ENCODE peak calls at places on chromosome 9, in five cellular contexts. H, B, X, U and D are unnamed samples.

GRCh38 chr9:118083161-118083560 is 379.0 kb downstream of the TLR4 start:
- DNase-seq in B (no peak), X (no peak), U (no peak), H (no peak), D (no peak)

GRCh38 chr9:104860280-104860679 is 67.7 kb downstream of the ABCA1 start:
- DNase-seq in H (no peak), U (no peak), B (no peak), X (no peak), D (no peak)

GRCh38 chr9:136423432-136424146 is 13.1 kb downstream of the PMPCA start:
- DNase-seq in U (no peak), B (no peak), X (no peak), H (no peak), D (no peak)

GRCh38 chr9:109012009-109012875 is 1.1 kb downstream of the CTNNAL1 start:
- DNase-seq in B (peak; percentile 74), X (peak; percentile 46), U (peak; percentile 73), H (peak; percentile 96), D (no peak)

GRCh38 chr9:84788803-84789462 is 119.4 kb downstream of the NTRK2 start:
- DNase-seq in H (no peak), X (no peak), U (no peak), B (no peak), D (no peak)

GRCh38 chr9:88364706-88365105 is 23.5 kb upstream of the SPIN1 start:
- DNase-seq in X (no peak), U (no peak), B (no peak), H (no peak), D (no peak)

GRCh38 chr9:135315572-135315971 is 164.0 kb upstream of the PPP1R26 start:
- DNase-seq in B (no peak), X (no peak), U (no peak), H (no peak), D (peak; percentile 31)

GRCh38 chr9:133113928-133114351 is 7.1 kb downstream of the RALGDS start:
- DNase-seq in X (peak; percentile 41), U (peak; percentile 81), B (no peak), H (no peak), D (peak; percentile 81)

GRCh38 chr9:134558124-134558805 is 83.3 kb upstream of the COL5A1 start:
- DNase-seq in B (no peak), X (no peak), H (no peak), U (peak; percentile 10), D (peak; percentile 19)

GRCh38 chr9:32742296-32742695 is 41.0 kb upstream of the TMEM215 start:
- DNase-seq in H (no peak), X (no peak), B (no peak), U (no peak), D (no peak)

GRCh38 chr9:135106551-135107270 is 19.2 kb downstream of the OLFM1 start:
- DNase-seq in X (no peak), U (no peak), H (no peak), B (no peak), D (no peak)

GRCh38 chr9:92342825-92343488 is 17.2 kb downstream of the CENPP start:
- DNase-seq in B (no peak), U (no peak), H (peak; percentile 58), X (no peak), D (no peak)

GRCh38 chr9:90842984-90843383 is 41.4 kb downstream of the SYK start:
- DNase-seq in B (no peak), X (no peak), U (no peak), H (no peak), D (peak; percentile 76)

GRCh38 chr9:78881295-78881694 is 584.4 kb downstream of the PSAT1 start:
- DNase-seq in H (no peak), B (no peak), U (no peak), X (no peak), D (no peak)

GRCh38 chr9:114366334-114367128 is 21.3 kb downstream of the AKNA start:
- DNase-seq in H (peak; percentile 88), B (peak; percentile 88), U (no peak), X (no peak), D (no peak)

GRCh38 chr9:28792736-28793135 is 1219.5 kb upstream of the C9orf72 start:
- DNase-seq in X (no peak), H (no peak), B (no peak), U (no peak), D (no peak)

GRCh38 chr9:121781701-121782464 is 130.4 kb downstream of the DAB2IP start:
- DNase-seq in H (no peak), B (no peak), X (no peak), U (no peak), D (no peak)

GRCh38 chr9:89226076-89226475 is 47.5 kb upstream of the SHC3 start:
- DNase-seq in U (no peak), B (no peak), X (peak; percentile 19), H (peak; percentile 18), D (no peak)

GRCh38 chr9:89137548-89138462 is 40.8 kb downstream of the SHC3 start:
- DNase-seq in B (peak; percentile 75), U (peak; percentile 45), X (peak; percentile 19), H (peak; percentile 97), D (no peak)

GRCh38 chr9:27436234-27436633 is 87.9 kb upstream of the IFNK start:
- DNase-seq in X (no peak), B (no peak), U (no peak), H (no peak), D (no peak)
- TF ChIP-seq CTCF in X (no peak), B (no peak), U (no peak), H (no peak), D (no peak)

DNA sequence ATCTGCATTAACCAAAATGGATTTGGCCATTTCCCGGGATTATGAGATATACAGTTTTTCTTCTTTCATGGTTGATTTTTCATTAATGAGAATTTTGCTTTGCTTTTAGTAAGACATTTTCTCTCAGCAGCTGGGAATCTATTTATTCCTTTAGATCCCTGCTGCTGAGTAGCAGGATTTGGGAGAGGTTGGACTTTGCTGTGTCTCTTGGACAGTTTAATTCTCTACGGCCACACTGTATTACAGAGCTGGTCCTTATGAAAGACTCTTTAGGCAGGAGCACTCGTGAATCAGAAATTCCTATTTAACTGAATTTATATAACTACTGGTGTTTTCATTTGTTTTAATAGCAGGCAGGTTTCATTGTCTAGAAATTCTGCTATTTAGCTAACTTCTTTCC is 1.6 kb downstream of the UNC13B start:
- DNase-seq in H (no peak), U (no peak), B (no peak), X (no peak), D (no peak)
- H3K4me3 ChIP-seq in H (no peak overlapping the region), U (peak overlapping the region; percentile 80), B (no peak overlapping the region), X (peak overlapping the region; percentile 83), D (peak overlapping the region; percentile 77)

GRCh38 chr9:36401897-36402480 is 1.9 kb upstream of the RNF38 start:
- DNase-seq in U (no peak), H (no peak), X (no peak), B (no peak), D (no peak)

GRCh38 chr9:36398745-36399144 is 1.3 kb downstream of the RNF38 start:
- DNase-seq in H (peak; percentile 40), U (no peak), X (no peak), B (no peak), D (no peak)

GRCh38 chr9:36399980-36400331 is at the start of gene RNF38:
- DNase-seq in H (no peak), U (no peak), B (no peak), X (no peak), D (no peak)

GRCh38 chr9:36401179-36401740 is 1.2 kb upstream of the RNF38 start:
- DNase-seq in B (no peak), H (peak; percentile 67), U (no peak), X (no peak), D (no peak)

DNA sequence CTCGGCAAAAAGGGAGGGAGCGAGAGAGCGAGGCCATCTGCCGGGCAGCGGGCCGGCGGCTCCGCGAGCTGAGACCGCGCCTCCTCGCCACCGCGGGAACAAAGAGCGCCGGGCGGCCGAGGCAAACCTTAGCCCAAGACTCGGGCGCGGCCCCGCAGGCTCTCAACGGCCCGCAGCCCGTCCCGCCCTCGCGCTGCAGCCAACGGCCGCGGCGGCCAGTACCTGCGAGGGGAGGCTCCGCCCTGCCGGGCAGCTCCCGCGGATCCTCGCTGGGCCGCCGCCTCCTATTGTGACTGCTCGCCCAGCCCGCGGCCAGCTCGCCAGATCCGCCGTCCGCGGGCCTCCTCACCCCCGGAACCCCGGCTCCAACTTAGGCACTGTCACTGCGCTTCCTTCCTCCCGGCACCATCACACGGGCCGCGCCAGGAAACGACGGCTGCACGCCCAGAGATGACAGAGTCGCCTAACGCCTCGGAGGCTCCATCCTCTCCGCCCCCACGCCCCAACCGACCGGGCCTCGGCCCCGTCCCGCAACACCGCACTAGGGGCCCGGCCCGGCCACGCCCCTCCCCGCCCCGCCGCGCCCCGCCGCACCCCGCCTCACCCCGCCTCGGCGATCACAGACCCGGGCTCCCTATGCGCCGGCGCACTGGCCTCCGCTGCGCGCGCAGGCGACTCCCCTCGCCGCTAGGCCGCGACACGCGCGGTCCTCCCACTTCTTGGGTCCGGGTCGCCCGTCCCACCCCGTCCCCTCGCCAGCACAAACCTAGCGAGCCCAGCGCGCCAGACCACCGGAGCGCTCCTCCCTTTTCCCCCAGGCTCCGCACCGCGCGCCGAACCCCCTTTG is 486 bp upstream of the RNF38 start:
- DNase-seq in U (peak; percentile 94), X (peak; percentile 90), B (no peak), H (peak; percentile 76), D (peak; percentile 90)
- TF ChIP-seq CTCF in U (no peak), X (peak; percentile 21), B (no peak), H (no peak), D (no peak)

DNA sequence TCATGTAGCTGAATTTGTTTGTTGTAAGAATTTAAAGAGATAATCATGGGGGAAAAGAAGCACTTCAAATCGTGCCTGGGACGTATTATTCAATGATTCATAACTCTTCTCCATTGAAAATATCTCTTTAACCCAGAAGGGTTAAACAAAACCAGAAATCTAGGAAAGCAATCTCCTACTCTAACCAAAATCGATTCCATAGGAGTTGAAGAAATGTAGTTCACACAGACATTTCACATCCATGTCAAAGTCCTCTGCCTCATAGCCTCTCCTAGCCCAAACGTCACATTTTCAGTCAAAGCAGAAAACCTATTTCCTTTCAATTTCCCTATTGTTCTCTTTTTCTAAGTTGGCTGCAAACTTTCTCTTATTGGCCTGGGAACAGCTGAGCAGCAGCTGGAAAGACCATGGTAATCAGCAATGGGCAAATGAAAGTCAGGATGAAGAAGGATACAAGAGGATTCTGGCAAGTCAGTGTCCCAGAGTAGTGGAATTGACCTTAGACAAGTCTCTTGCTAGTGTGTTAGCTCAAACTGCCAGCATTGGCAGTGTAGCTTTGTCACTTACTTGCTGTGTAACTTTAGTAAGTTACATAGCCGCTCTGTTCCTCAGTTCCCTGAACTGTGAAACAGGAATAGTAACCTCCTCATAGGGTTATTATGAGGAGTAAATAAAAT is 3.8 kb downstream of the ALDH1A1 start:
- DNase-seq in H (no peak), X (no peak), B (no peak), U (no peak), D (no peak)
- H3K4me3 ChIP-seq in H (no peak overlapping the region), X (peak overlapping the region; percentile 18), B (peak overlapping the region; percentile 62), U (peak overlapping the region; percentile 55), D (no peak overlapping the region)

DNA sequence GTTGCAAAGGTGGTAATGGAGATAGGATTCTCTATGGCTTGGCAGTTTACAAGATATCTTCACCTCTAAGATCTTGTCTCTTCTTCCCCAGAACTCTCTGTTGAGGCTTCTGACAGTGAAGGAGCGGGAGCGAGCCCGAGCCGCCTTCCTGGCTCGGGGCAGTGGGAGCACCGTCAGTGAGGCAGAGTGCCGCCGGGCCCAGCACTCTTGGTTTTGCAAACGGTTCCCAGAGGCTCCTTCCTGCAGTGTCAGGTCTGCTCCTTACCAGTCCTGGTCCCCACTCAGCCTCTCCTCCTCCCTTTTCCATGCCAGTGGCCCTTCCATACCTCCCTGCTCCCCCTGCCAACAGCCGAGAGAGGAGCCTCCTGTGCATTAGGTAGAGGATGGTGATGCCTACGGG is 12.6 kb upstream of the DNAJB5 start:
- DNase-seq in H (no peak), B (no peak), U (no peak), X (no peak), D (no peak)
- TF ChIP-seq CTCF in H (no peak), B (no peak), U (no peak), X (no peak), D (no peak)